ENCODE peak calls at places on chromosome 1, in six cellular contexts. K is breast epithelium, R is spleen, O is IMR-90, L is adrenal gland, J is NB4. A is an unnamed sample.
A peak's percentile ranks its signal among the peaks of the same experiment; 100 is the strongest.

GRCh38 chr1:173149887-173150286 is 57.2 kb downstream of the TNFSF4 start:
- DNase-seq in K (no peak), R (no peak), O (peak; percentile 83), L (no peak), J (peak; percentile 69), A (peak; percentile 17)

GRCh38 chr1:29120955-29121485 is 2.7 kb downstream of the TMEM200B start:
- DNase-seq in K (no peak), R (peak; percentile 85), O (peak; percentile 16), L (no peak), J (peak; percentile 53), A (peak; percentile 32)

GRCh38 chr1:214446772-214447556 is 104.4 kb downstream of the PTPN14 start:
- DNase-seq in K (no peak), R (no peak), O (peak; percentile 93), L (no peak), J (no peak), A (peak; percentile 69)

GRCh38 chr1:184386271-184387068 is at the start of gene C1orf21:
- DNase-seq in K (peak; percentile 92), R (peak; percentile 91), O (peak; percentile 84), L (peak; percentile 92), J (peak; percentile 80), A (peak; percentile 90)

GRCh38 chr1:40783001-40783905 is at the start of gene KCNQ4:
- DNase-seq in K (peak; percentile 62), R (peak; percentile 74), O (no peak), L (peak; percentile 58), J (peak; percentile 45), A (peak; percentile 76)

GRCh38 chr1:33047839-33048305 is 11.2 kb upstream of the AK2 start:
- DNase-seq in K (no peak), R (no peak), O (peak; percentile 44), L (no peak), J (no peak), A (no peak)

GRCh38 chr1:38973659-38974437 is 17.2 kb upstream of the AKIRIN1 start:
- DNase-seq in K (no peak), R (no peak), O (no peak), L (no peak), J (no peak), A (no peak)

GRCh38 chr1:60025552-60025951 is 48.0 kb downstream of the C1orf87 start:
- DNase-seq in K (no peak), R (no peak), O (no peak), L (no peak), J (no peak), A (no peak)

GRCh38 chr1:84268346-84268745 is 33.2 kb upstream of the SAMD13 start:
- DNase-seq in K (no peak), R (no peak), O (no peak), L (no peak), J (no peak), A (no peak)

GRCh38 chr1:168135116-168135981 is 1.4 kb downstream of the GPR161 start:
- DNase-seq in K (no peak), R (no peak), O (no peak), L (no peak), J (no peak), A (no peak)

GRCh38 chr1:28822779-28823178 is 10.8 kb downstream of the OPRD1 start:
- DNase-seq in K (no peak), R (no peak), O (no peak), L (no peak), J (no peak), A (no peak)

GRCh38 chr1:1426961-1427934 is 6.2 kb upstream of the ANKRD65 start:
- DNase-seq in K (peak; percentile 53), R (peak; percentile 59), O (no peak), L (no peak), J (no peak), A (no peak)

GRCh38 chr1:19651141-19651737 is 7.1 kb downstream of the NBL1 start:
- DNase-seq in K (no peak), R (no peak), O (peak; percentile 47), L (peak; percentile 77), J (peak; percentile 67), A (peak; percentile 51)

GRCh38 chr1:162497723-162498441 is at the start of gene UHMK1:
- DNase-seq in K (peak; percentile 86), R (peak; percentile 95), O (peak; percentile 87), L (peak; percentile 97), J (peak; percentile 93), A (peak; percentile 94)
- TF ChIP-seq POLR2A in K (peak; percentile 23), R (no peak), O (peak; percentile 78), L (peak; percentile 74), J (peak; percentile 68), A (peak; percentile 47)

GRCh38 chr1:155979525-155980343 is 1.4 kb upstream of the ARHGEF2 start:
- DNase-seq in K (no peak), R (peak; percentile 82), O (no peak), L (no peak), J (peak; percentile 58), A (no peak)
- TF ChIP-seq POLR2A in K (peak; percentile 1), R (no peak), O (no peak), L (no peak), J (no peak), A (no peak)

DNA sequence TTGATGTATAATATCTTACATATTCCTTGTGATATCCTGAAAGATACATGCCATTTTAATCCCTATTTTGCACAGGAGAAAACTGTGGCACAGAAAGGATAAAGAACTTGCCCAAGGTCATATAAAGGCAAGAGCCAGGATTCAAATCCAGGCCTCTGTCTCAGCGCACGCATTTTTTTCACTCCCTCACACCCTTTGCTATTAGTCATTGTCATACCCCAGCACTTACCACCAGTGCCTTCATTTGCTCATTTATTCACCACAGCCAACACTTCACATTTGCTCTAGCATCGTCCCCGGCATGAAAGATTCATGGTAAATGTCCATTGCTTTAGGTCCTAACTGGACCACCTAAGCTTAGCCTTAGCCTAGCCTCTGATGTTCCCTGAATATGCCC is 14.2 kb downstream of the ALX3 start:
- DNase-seq in K (no peak), R (no peak), O (no peak), L (no peak), J (no peak), A (no peak)
- TF ChIP-seq POLR2A in K (no peak), R (no peak), O (no peak), L (no peak), J (no peak), A (no peak)

GRCh38 chr1:220992705-220993052 is 113.4 kb downstream of the HLX start:
- DNase-seq in K (no peak), R (no peak), O (no peak), L (no peak), J (no peak), A (no peak)

GRCh38 chr1:220994671-220995070 is 115.4 kb downstream of the HLX start:
- DNase-seq in K (no peak), R (no peak), O (no peak), L (no peak), J (no peak), A (no peak)

GRCh38 chr1:220991506-220991905 is 112.3 kb downstream of the HLX start:
- DNase-seq in K (no peak), R (no peak), O (no peak), L (no peak), J (no peak), A (no peak)

GRCh38 chr1:220991959-220992704 is 112.9 kb downstream of the HLX start:
- DNase-seq in K (no peak), R (no peak), O (peak; percentile 21), L (peak; percentile 67), J (no peak), A (no peak)

GRCh38 chr1:220990417-220991337 is 111.4 kb downstream of the HLX start:
- DNase-seq in K (no peak), R (no peak), O (peak; percentile 83), L (no peak), J (peak; percentile 18), A (no peak)
- TF ChIP-seq POLR2A in K (no peak), R (no peak), O (no peak), L (no peak), J (no peak), A (no peak)

DNA sequence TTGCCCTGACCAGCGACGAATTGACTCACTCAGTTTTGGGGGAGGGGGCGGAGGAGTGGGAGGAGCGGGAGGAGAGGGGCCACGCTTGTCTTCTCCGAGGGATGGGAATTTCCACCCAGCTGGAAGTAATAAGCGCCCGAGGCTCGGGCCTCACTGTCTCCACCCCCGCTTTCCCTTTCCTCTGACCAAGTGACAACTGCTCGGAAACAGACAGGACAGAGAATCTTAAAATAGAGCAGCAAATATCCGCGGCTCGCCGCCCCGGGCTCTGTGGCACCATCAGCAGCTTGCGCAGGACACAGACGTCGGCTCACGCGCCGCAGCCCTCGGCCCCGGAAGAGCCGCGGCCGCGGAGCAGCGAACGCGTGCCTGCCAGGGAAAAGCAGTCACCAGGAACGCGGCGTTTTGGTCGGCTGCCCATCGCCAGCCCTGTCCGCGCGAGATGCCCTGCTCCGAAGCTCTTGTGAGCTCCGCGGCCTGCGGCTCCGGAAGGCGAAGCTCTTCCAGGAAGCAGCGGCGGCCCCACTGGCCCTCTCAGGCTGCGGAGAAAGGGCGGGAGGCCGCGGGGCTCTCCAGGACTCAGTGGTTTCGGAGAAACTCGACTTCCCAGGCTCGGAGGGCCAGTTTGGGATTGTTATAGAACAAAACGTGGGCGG is 10.7 kb upstream of the RGS16 start:
- DNase-seq in K (peak; percentile 72), R (peak; percentile 89), O (peak; percentile 79), L (peak; percentile 96), J (peak; percentile 92), A (peak; percentile 46)
- TF ChIP-seq POLR2A in K (peak; percentile 34), R (no peak), O (no peak), L (peak; percentile 68), J (peak; percentile 61), A (peak; percentile 23)

GRCh38 chr1:160680399-160680798 is 31.2 kb downstream of the CD48 start:
- DNase-seq in K (no peak), R (no peak), O (no peak), L (no peak), J (no peak), A (no peak)
- TF ChIP-seq POLR2A in K (no peak), R (no peak), O (no peak), L (no peak), J (no peak), A (no peak)

GRCh38 chr1:112466078-112466660 is 42.6 kb upstream of the WNT2B start:
- DNase-seq in K (peak; percentile 94), R (peak; percentile 97), O (peak; percentile 94), L (peak; percentile 98), J (peak; percentile 92), A (peak; percentile 96)
- TF ChIP-seq POLR2A in K (no peak), R (no peak), O (peak; percentile 12), L (no peak), J (no peak), A (peak; percentile 20)

DNA sequence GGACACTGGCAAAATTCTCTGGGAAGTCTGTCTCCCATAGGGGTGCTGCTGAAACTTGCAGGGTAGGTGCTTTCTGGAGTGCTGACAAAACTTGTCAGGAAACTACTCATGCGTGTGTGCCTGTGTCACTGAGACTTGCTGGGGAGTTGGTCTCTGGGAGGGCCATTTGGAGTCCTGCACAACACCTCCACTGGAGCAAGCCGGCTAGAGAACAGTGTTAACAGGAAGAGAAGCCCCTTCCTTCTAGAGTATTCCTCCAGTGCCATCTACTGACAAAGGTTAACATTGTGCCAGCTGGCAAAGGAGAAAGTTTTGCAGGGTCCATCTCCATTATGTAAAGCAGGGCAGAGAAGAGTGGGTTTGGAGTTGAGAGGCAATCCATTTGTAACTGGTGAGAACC is 30.0 kb downstream of the ZMYM4 start:
- DNase-seq in K (no peak), R (no peak), O (peak; percentile 36), L (no peak), J (peak; percentile 46), A (no peak)
- TF ChIP-seq POLR2A in K (no peak), R (no peak), O (no peak), L (no peak), J (no peak), A (no peak)

A was measured in body of pancreas.